ENCODE peak calls at places on chromosomes 12 and 14, in seven cellular contexts. K is IMR-90; R is Karpas-422; D is astrocyte; Q is SK-N-SH; F is HCT116; C is CD8-positive, alpha-beta T cell. W is an unnamed sample. For H3K27me3 and H3K36me3, the result is how much of the 10 kb centered on the place peaks cover.

GRCh38 chr12:9669534-9669933 is at the start of gene CLEC2D:
- DNase-seq in R (no peak), K (no peak), D (no peak), F (no peak), Q (no peak), C (no peak), W (no peak)

GRCh38 chr14:74934476-74935339 is 11.6 kb upstream of the RPS6KL1 start:
- DNase-seq in R (no peak), D (no peak), Q (no peak), K (no peak), C (no peak), F (no peak), W (no peak)

GRCh38 chr12:64061868-64062375 is 160.2 kb downstream of the KICS2 start:
- DNase-seq in C (no peak), K (peak), F (no peak), Q (no peak), D (no peak), R (no peak), W (no peak)

GRCh38 chr12:79374543-79374942 is 316.2 kb downstream of the PAWR start:
- DNase-seq in R (no peak), Q (no peak), C (no peak), K (no peak), F (no peak), D (no peak), W (no peak)

GRCh38 chr12:80001562-80001961 is 66.7 kb upstream of the PPP1R12A start:
- DNase-seq in K (no peak), D (no peak), R (no peak), Q (no peak), C (no peak), F (no peak), W (no peak)

GRCh38 chr14:99246536-99247083 is 25.4 kb downstream of the BCL11B start:
- DNase-seq in R (no peak), K (no peak), D (no peak), Q (no peak), C (no peak), F (no peak), W (no peak)

GRCh38 chr12:27575099-27575779 is 51.2 kb downstream of the PPFIBP1 start:
- DNase-seq in Q (no peak), C (no peak), F (no peak), D (peak), R (no peak), K (peak), W (no peak)

GRCh38 chr12:116855744-116856470 is 25.3 kb downstream of the HRK start:
- DNase-seq in C (no peak), K (no peak), F (no peak), Q (no peak), D (no peak), R (no peak), W (no peak)

GRCh38 chr12:51534216-51534615 is 56.8 kb upstream of the SCN8A start:
- DNase-seq in D (no peak), C (no peak), R (no peak), Q (no peak), F (no peak), K (no peak), W (no peak)

GRCh38 chr12:41190360-41190759 is 2.2 kb downstream of the PDZRN4 start:
- DNase-seq in Q (peak), R (peak), K (no peak), C (no peak), D (peak), F (no peak), W (no peak)
- H3K27me3 ChIP-seq in Q (under half), R (under half), K (under half), C (under half), D (under half), F (under half), W (under half)

DNA sequence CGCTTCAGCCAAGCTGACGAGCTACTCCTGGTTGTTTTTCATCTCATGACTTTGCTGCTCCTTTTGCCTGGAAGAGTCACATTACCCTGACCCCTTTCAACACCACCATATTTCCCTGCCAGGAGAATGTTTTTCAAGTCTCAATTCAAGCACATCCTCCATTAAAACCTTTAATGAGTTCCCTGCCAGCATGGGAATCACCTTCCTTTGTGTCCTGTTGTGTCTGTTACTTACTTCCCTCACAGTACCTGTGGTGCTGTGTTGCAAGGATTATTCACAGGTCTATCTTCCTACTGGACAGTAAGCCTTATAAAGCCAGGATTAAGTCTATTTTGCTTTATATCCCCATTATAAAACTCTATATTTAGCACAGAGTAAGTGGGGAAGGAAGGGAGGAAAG is 13.6 kb upstream of the SLC35F4 start:
- DNase-seq in K (no peak), D (no peak), F (no peak), C (no peak), Q (no peak), R (no peak), W (no peak)
- H3K36me3 ChIP-seq in K (under half), D (under half), F (under half), C (under half), Q (under half), R (under half), W (under half)

DNA sequence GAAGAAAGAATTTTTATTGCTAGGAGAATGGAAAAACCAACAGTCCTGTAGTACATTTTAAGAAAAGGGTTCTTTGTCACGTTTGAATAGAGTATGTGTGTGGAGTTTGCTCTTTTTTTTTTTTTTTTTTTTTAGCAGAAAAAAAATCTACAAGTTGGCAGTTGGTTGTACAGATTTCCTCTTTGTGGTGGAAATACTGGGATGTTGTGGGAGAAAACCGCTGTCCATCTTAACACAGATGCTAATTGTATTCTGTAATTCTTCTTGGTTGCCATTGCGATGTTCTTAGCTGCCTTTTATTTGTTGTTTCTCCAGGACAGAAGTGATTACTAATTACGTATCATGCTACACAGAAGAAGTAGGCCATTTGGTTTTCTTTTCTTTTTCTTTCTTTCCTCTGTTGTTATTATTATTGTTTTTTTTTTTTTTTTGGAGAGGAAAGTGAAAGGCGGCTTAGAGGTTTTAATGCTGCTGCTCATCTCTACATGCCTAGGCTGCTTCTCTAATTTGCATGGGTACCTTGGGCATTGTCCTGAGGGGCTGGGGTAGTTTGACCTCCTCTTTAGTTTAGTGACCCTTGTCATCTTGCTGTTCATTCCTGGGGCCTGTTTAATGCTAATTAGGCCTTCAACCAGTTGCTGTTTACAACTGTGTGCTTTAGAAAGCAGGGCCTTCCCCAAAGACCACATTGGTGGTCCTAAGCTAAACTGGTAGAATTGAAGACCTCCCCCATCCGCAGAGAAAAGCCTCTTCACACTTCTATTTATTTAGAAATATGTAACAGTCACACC is 94.8 kb downstream of the TMTC2 start:
- DNase-seq in F (no peak), C (no peak), Q (no peak), K (no peak), R (no peak), D (peak), W (no peak)
- H3K4me3 ChIP-seq in F (no peak), C (no peak), Q (no peak), K (no peak), R (no peak), D (no peak), W (no peak)

GRCh38 chr14:94767321-94767878 is 2.5 kb downstream of the GSC start:
- DNase-seq in D (no peak), K (no peak), C (no peak), R (no peak), F (no peak), Q (no peak), W (no peak)

GRCh38 chr14:94764573-94764972 is 5.3 kb downstream of the GSC start:
- DNase-seq in R (no peak), D (no peak), C (no peak), K (no peak), F (no peak), Q (no peak), W (no peak)

GRCh38 chr14:94756310-94756709 is 13.6 kb downstream of the GSC start:
- DNase-seq in F (no peak), R (no peak), Q (no peak), C (no peak), K (no peak), D (no peak), W (no peak)

GRCh38 chr14:94761999-94762377 is 7.9 kb downstream of the GSC start:
- DNase-seq in F (no peak), Q (no peak), D (no peak), C (no peak), R (no peak), K (no peak), W (no peak)

GRCh38 chr14:94761348-94761998 is 8.4 kb downstream of the GSC start:
- DNase-seq in D (no peak), F (no peak), Q (no peak), C (no peak), R (no peak), K (no peak), W (no peak)
- H3K27me3 ChIP-seq in D (under half), F (under half), Q (under half), C (under half), R (under half), K (under half), W (under half)

GRCh38 chr12:98532687-98533304 is 17.4 kb downstream of the TMPO start:
- DNase-seq in Q (peak), K (peak), F (peak), R (peak), C (no peak), D (no peak), W (no peak)
- H3K36me3 ChIP-seq in Q (half or more), K (under half), F (half or more), R (half or more), C (under half), D (under half), W (half or more)

GRCh38 chr12:4137015-4137414 is 136.5 kb upstream of the CCND2 start:
- DNase-seq in C (no peak), Q (no peak), K (no peak), F (no peak), R (no peak), D (no peak), W (no peak)

GRCh38 chr12:4133636-4134433 is 139.7 kb upstream of the CCND2 start:
- DNase-seq in K (no peak), Q (no peak), C (no peak), F (no peak), D (no peak), R (no peak), W (no peak)

GRCh38 chr12:4134434-4134762 is 139.2 kb upstream of the CCND2 start:
- DNase-seq in K (no peak), R (no peak), D (no peak), Q (no peak), C (no peak), F (no peak), W (no peak)

GRCh38 chr12:4134833-4135597 is 138.5 kb upstream of the CCND2 start:
- DNase-seq in R (no peak), C (no peak), Q (no peak), F (no peak), K (no peak), D (no peak), W (no peak)

DNA sequence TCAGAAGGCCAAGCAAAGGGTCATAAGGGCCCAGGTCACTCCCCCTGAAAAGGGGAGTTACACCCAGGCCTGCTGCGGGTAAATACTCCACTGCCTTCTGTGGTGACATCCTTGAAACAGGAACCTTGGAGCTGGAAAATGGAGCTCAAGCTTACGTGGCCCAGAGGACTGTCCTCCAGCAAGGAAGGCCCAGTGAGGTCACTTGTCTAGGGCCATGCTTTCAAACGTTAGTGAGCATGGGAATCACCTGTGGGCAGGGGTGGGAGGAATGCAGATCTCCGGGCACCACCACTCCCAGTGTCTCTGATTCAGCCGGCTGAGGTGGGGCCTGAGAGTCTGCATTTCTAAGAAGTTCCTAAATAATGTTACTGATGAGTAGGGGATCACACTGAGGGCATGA is 140.5 kb upstream of the CCND2 start:
- DNase-seq in D (no peak), Q (no peak), K (no peak), F (no peak), C (no peak), R (no peak), W (no peak)
- H3K4me3 ChIP-seq in D (no peak), Q (no peak), K (no peak), F (no peak), C (no peak), R (no peak), W (no peak)

GRCh38 chr14:103628684-103629502 is at the start of gene KLC1:
- DNase-seq in R (peak), K (peak), F (peak), D (peak), Q (peak), C (peak), W (peak)

GRCh38 chr14:103629503-103630121 is 601 bp downstream of the KLC1 start:
- DNase-seq in R (peak), C (no peak), F (no peak), K (no peak), Q (peak), D (no peak), W (peak)

GRCh38 chr14:103630364-103631108 is 1.5 kb downstream of the KLC1 start:
- DNase-seq in F (no peak), C (no peak), R (no peak), Q (no peak), K (peak), D (no peak), W (no peak)

GRCh38 chr14:103634156-103634555 is 5.1 kb downstream of the KLC1 start:
- DNase-seq in D (no peak), F (no peak), R (no peak), Q (no peak), K (no peak), C (no peak), W (no peak)

DNA sequence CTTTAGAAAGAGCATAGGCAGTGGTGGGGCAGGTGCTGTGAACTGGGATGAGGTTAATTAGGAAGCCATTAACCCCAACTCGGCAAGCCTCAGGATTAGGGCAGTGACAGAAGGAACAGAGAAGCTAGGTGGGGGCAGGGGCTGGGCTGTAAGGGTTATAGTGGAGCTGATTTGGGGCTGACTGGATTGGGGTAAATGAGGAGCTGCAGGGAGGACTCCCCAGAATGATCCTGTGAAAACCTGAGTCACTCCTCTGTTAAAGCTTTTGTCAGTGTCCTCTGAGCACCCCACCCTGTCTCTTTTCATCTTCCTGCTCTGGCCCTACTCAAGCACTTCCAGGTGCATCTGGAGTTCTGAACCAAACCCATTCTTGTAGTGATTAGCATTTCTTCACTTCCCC is 4.4 kb downstream of the KLC1 start:
- DNase-seq in Q (no peak), R (no peak), K (no peak), F (no peak), D (no peak), C (no peak), W (no peak)
- H3K27me3 ChIP-seq in Q (under half), R (under half), K (under half), F (under half), D (under half), C (under half), W (under half)

DNA sequence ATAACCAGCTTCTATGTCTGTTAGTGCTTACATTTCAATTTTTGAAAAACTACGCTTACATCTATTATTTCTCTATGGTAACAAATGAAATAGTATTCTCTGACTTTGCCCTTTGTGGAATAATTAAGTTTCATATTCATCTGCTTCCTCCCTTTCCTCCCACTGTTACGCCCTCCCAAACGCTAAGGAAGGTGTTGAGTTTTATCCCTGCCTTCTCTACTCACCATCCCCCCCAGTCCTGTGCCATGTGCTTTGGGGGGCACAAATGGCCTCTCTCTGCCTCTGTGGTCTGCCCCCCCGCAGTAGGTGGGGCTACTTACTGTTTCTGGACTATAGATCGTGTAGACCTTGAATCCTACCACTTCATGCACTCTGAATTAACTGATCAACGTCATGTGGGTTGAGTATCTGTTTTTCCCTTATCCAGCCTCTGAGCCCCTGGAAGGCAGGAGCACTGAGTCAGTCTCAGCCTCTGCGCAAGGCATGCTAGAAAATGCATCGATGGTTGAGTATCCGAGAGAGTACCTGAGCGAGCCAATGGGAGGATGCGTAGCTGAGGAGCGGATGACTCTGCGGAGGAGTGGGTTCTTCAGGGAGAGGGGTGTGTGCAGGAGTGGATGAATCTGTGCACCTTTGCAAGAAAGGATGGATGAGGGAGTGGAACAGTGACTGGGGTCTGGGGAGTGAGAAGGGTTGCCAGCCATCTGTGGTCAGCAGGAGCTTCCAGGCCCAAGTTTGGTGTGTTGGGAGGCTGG is 114.5 kb upstream of the RTL1 start:
- DNase-seq in R (no peak), Q (no peak), F (no peak), D (no peak), C (no peak), K (no peak), W (no peak)
- H3K36me3 ChIP-seq in R (under half), Q (under half), F (under half), D (under half), C (under half), K (under half), W (under half)

W was measured in MG63.